ENCODE peak calls at places on chromosomes 12 and 14, in seven cellular contexts. D, O, Q, E, C, U and N are unnamed samples.

GRCh38 chr14:94342334-94342934 is 19.3 kb upstream of the SERPINA6 start:
- DNase-seq in E (no peak), D (no peak), C (peak; percentile 50), O (peak; percentile 92), U (no peak), Q (no peak), N (peak; percentile 97)

GRCh38 chr14:50892255-50892654 is 20.4 kb downstream of the ABHD12B start:
- DNase-seq in Q (no peak), C (no peak), U (peak; percentile 83), D (peak; percentile 91), O (no peak), E (no peak), N (no peak)

GRCh38 chr12:56933826-56934625 is at the start of gene SDR9C7:
- DNase-seq in U (peak; percentile 22), C (no peak), Q (no peak), E (no peak), O (no peak), D (no peak), N (no peak)

GRCh38 chr12:30519535-30519934 is 176.1 kb downstream of the IPO8 start:
- DNase-seq in D (no peak), Q (no peak), O (no peak), C (no peak), E (no peak), U (no peak), N (no peak)

GRCh38 chr14:59500732-59501131 is 16.4 kb downstream of the JKAMP start:
- DNase-seq in C (no peak), U (no peak), D (no peak), E (no peak), O (no peak), Q (no peak), N (no peak)

GRCh38 chr14:100670017-100670974 is 56.4 kb upstream of the DLK1 start:
- DNase-seq in O (no peak), D (no peak), C (no peak), U (no peak), Q (no peak), E (peak; percentile 23), N (no peak)

GRCh38 chr14:57362356-57362755 is 28.0 kb upstream of the NAA30 start:
- DNase-seq in O (no peak), Q (no peak), C (no peak), U (no peak), E (no peak), D (peak; percentile 81), N (no peak)

GRCh38 chr12:124681779-124682391 is 114.5 kb upstream of the NCOR2 start:
- DNase-seq in O (no peak), E (no peak), Q (no peak), D (peak; percentile 89), C (no peak), U (no peak), N (no peak)

GRCh38 chr12:4289334-4289878 is 15.8 kb downstream of the CCND2 start:
- DNase-seq in C (no peak), D (no peak), O (no peak), U (no peak), Q (no peak), E (no peak), N (no peak)

GRCh38 chr12:88868062-88868461 is 287.8 kb upstream of the KITLG start:
- DNase-seq in Q (no peak), U (no peak), E (no peak), O (no peak), C (no peak), D (no peak), N (no peak)

GRCh38 chr12:121284551-121285390 is 11.7 kb downstream of the CAMKK2 start:
- DNase-seq in O (no peak), E (no peak), Q (no peak), C (peak; percentile 47), D (no peak), U (no peak), N (peak; percentile 37)